ENCODE peak calls at places on chromosomes 2 and 18, in five cellular contexts. F, G, R, Y and S are unnamed samples.

GRCh38 chr2:10328667-10329583 is 26.2 kb downstream of the HPCAL1 start:
- DNase-seq in Y (no peak), F (no peak), R (no peak), G (no peak), S (peak)

GRCh38 chr2:229712125-229712524 is 2.2 kb downstream of the DNER start:
- DNase-seq in R (no peak), Y (no peak), G (no peak), F (no peak), S (no peak)

GRCh38 chr2:166314022-166314759 is 61.6 kb downstream of the SCN9A start:
- DNase-seq in R (no peak), Y (no peak), F (no peak), G (no peak), S (no peak)

GRCh38 chr2:169828141-169828811 is 1.0 kb downstream of the UBR3 start:
- DNase-seq in Y (no peak), F (peak), R (peak), G (no peak), S (peak)

GRCh38 chr2:30232801-30233130 is 1.4 kb downstream of the LBH start:
- DNase-seq in Y (peak), R (no peak), F (no peak), G (peak), S (peak)

GRCh38 chr2:38095996-38096861 is 20.3 kb upstream of the CYP1B1 start:
- DNase-seq in F (peak), G (no peak), R (no peak), Y (no peak), S (peak)

GRCh38 chr2:216619411-216620393 is 13.5 kb upstream of the IGFBP2 start:
- DNase-seq in G (no peak), F (no peak), Y (no peak), R (no peak), S (peak)

GRCh38 chr2:59892398-59892797 is 661.1 kb downstream of the BCL11A start:
- DNase-seq in G (no peak), F (no peak), Y (no peak), R (no peak), S (no peak)

GRCh38 chr2:117760916-117761315 is 53.6 kb upstream of the DDX18 start:
- DNase-seq in F (no peak), R (no peak), Y (no peak), G (no peak), S (no peak)

GRCh38 chr18:73947180-73947989 is 200.2 kb downstream of the FBXO15 start:
- DNase-seq in R (no peak), G (no peak), F (no peak), Y (no peak), S (no peak)

GRCh38 chr2:23423873-23424680 is 39.1 kb downstream of the KLHL29 start:
- DNase-seq in R (no peak), Y (no peak), F (no peak), G (no peak), S (no peak)

GRCh38 chr18:28407681-28408080 is 230.8 kb upstream of the CDH2 start:
- DNase-seq in Y (no peak), G (no peak), R (no peak), F (no peak), S (no peak)

GRCh38 chr2:136281281-136282117 is 163.6 kb upstream of the CXCR4 start:
- DNase-seq in F (no peak), R (no peak), Y (no peak), G (no peak), S (peak)

GRCh38 chr2:38750011-38750792 is 959 bp downstream of the SRSF7 start:
- DNase-seq in R (peak), G (peak), F (peak), Y (peak), S (peak)

GRCh38 chr2:69907216-69907615 is 7.7 kb upstream of the MXD1 start:
- DNase-seq in Y (no peak), F (no peak), G (no peak), R (no peak), S (no peak)

GRCh38 chr2:216002274-216002673 is 11.1 kb downstream of the MREG start:
- DNase-seq in G (no peak), R (no peak), F (no peak), Y (no peak), S (no peak)

GRCh38 chr2:20196881-20197204 is 28.1 kb downstream of the SDC1 start:
- DNase-seq in R (no peak), G (no peak), F (no peak), Y (no peak), S (no peak)
- TF ChIP-seq CTCF in R (no peak), G (no peak), F (no peak), Y (no peak), S (no peak)

GRCh38 chr2:127095367-127095641 is 11.7 kb downstream of the BIN1 start:
- DNase-seq in G (peak), R (no peak), Y (no peak), F (no peak), S (no peak)

GRCh38 chr2:127094509-127095366 is 12.2 kb downstream of the BIN1 start:
- DNase-seq in F (no peak), G (peak), Y (peak), R (no peak), S (no peak)

GRCh38 chr2:127096718-127097470 is 10.1 kb downstream of the BIN1 start:
- DNase-seq in R (no peak), F (no peak), Y (no peak), G (peak), S (peak)

GRCh38 chr2:127096280-127096679 is 10.7 kb downstream of the BIN1 start:
- DNase-seq in G (peak), R (no peak), Y (no peak), F (no peak), S (no peak)

GRCh38 chr2:127095784-127096183 is 11.2 kb downstream of the BIN1 start:
- DNase-seq in F (no peak), Y (no peak), G (no peak), R (no peak), S (no peak)
- TF ChIP-seq CTCF in F (no peak), Y (no peak), G (no peak), R (no peak), S (no peak)

GRCh38 chr18:55853268-55853667 is 265.3 kb upstream of the TCF4 start:
- DNase-seq in F (no peak), G (no peak), Y (no peak), R (no peak), S (no peak)
- TF ChIP-seq CTCF in F (no peak), G (no peak), Y (no peak), R (no peak), S (no peak)

GRCh38 chr2:217873371-217873770 is 129.4 kb downstream of the TNS1 start:
- DNase-seq in Y (no peak), R (no peak), G (no peak), F (no peak), S (no peak)

GRCh38 chr2:217875556-217876252 is 127.1 kb downstream of the TNS1 start:
- DNase-seq in F (no peak), R (no peak), G (no peak), Y (no peak), S (no peak)

GRCh38 chr2:217870528-217871011 is 132.2 kb downstream of the TNS1 start:
- DNase-seq in R (no peak), G (no peak), Y (no peak), F (no peak), S (no peak)

GRCh38 chr2:217875138-217875537 is 127.7 kb downstream of the TNS1 start:
- DNase-seq in F (no peak), Y (no peak), G (no peak), R (no peak), S (no peak)

DNA sequence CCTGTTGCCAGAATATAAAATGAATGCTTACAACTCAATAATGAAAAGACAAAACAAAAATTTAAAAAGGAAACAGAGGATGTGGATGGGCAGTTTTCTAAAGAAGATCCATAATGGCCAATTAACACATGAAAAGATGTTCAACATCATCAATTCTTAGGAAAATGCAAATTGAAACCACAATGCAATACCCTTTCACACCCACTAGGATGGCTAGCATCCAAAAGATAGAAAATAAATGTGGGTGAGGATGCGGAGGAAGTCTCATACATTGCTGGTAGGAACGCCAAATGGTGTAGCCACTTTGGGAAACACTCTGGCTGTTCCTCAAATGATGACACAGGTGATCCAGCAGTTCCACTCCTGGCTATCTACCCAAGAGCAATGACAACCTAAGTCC is 130.5 kb downstream of the TNS1 start:
- DNase-seq in R (no peak), F (no peak), Y (no peak), G (no peak), S (no peak)
- TF ChIP-seq CTCF in R (peak), F (no peak), Y (no peak), G (no peak), S (no peak)

GRCh38 chr18:36411745-36412168 is 114.2 kb downstream of the FHOD3 start:
- DNase-seq in Y (no peak), F (no peak), G (no peak), R (peak), S (peak)

GRCh38 chr18:36415606-36416005 is 118.1 kb downstream of the FHOD3 start:
- DNase-seq in F (no peak), Y (no peak), G (no peak), R (no peak), S (no peak)

GRCh38 chr18:36410346-36410745 is 112.8 kb downstream of the FHOD3 start:
- DNase-seq in R (no peak), Y (no peak), G (no peak), F (no peak), S (no peak)

GRCh38 chr18:36409779-36410178 is 112.3 kb downstream of the FHOD3 start:
- DNase-seq in R (no peak), F (no peak), Y (no peak), G (no peak), S (no peak)

DNA sequence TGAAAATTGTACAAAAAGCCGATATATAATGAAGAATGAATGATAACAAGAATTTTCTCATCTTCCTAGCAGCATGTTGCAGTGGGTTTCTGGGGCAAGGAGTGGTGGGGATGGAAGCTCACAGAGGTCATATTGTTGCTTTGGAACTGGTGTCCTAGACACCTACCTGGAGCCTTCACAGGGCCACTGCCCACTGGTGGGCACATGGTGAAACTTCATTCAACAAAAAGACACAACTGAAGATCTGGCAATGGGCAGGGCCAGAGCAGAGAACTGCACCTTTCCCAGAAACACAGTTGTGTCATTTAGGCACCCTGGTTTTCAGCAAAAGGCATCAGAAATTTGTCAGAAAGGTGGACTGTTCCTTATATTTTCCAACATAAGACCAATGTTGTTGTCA is 115.3 kb downstream of the FHOD3 start:
- DNase-seq in G (no peak), R (peak), Y (no peak), F (no peak), S (no peak)
- TF ChIP-seq CTCF in G (no peak), R (peak), Y (no peak), F (peak), S (no peak)

DNA sequence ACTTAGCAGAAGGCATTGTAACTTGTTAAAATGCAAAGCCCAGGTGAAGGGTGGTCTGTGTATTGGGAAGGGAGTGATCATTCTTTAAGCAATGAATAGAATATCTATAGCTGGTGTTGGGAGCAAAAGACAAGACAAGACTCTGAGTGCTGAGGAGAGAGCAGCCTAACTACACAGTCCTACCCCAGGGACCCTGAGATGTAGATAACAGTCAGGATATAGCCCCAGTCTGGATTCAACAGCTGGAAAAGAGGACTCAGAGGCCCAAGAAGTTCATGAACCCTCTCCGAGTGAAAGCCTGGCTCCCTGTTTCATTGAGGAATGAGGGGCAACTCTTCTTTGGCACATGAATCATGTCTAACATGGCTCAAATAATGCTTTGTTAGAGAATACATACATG is 310.7 kb upstream of the SLC14A2 start:
- DNase-seq in R (no peak), Y (no peak), G (no peak), F (no peak), S (no peak)
- TF ChIP-seq CTCF in R (no peak), Y (no peak), G (no peak), F (no peak), S (no peak)

DNA sequence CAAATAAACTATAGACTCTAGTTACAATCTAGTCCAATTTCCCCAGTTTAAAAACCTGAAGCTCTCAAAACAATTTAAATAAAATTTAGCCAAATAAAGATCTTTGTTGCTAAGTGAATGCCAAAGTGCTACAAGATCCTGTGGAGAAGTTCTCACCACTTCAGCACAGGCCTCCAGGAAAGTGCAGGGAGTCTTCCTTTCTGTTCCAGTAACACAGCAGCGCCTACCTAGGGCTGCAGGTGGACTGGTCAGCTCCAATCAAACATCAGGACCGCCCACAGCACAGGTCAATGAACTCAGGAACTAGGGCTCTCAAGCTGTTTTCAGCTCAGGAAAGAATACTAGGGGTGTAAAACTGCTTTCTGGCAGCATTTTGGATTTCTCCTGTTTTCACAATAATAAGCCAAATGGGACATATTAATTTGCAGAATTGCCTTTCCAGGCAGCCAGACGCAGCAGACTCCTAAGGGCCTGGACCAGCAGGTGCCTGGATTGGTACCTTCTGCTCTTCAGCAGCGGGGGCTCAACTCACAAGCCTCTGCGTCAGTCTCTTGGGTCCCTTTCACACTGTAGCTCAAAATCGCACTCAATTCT is 1.5 kb downstream of the FAM110C start:
- DNase-seq in F (no peak), G (peak), R (no peak), Y (no peak), S (no peak)
- TF ChIP-seq CTCF in F (no peak), G (no peak), R (no peak), Y (no peak), S (no peak)

DNA sequence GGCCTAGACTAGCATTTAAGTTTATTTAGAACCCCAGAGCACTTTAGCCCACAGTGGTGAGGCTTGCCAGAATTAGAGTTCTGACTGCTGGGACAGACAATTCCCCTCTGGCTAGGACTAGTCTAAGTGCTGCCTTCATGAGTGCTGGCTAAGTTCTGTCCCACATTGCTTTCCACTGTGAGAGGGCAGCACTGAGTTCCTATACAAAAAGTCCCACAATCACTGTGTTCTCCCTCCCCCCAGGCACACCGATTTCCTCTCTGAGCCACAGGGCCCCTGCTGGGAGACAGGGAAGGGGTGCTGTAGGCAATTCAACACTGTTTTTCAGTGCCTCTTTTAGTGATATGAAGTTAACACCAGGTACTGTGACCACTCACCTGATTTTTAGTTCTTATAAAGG is 310.9 kb downstream of the DLGAP1 start:
- DNase-seq in Y (no peak), R (no peak), F (no peak), G (no peak), S (no peak)
- TF ChIP-seq CTCF in Y (no peak), R (no peak), F (no peak), G (no peak), S (no peak)

DNA sequence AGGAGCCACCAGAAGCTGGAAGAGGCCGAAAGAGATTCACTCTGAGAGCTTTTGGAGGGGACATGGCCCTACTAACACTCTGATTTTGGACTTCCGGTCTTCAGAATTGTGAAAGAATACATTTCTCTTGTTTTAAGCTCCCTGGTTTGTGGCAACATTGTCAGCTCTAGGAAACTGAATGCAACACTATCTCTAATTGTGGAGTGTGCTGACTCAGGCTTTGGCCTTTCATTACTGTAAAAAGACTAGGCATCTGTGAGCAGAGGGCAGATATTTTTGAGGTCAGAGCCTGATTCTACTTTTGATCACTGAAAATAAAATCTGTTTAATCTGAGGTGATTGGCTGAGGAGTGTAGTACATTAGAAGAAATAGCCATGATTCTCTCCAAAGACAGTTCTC is 185.4 kb upstream of the FAM98A start:
- DNase-seq in Y (no peak), R (no peak), F (no peak), G (no peak), S (no peak)
- TF ChIP-seq CTCF in Y (no peak), R (no peak), F (no peak), G (no peak), S (no peak)